ENCODE peak calls at places on chromosomes 12 and 14, in eight cellular contexts. I is transverse colon, T is SK-N-SH, Z is Panc1, E is sigmoid colon, N is breast epithelium, H is stomach, Y is GM23338. C is an unnamed sample.

GRCh38 chr12:92064420-92064819 is 81.2 kb downstream of the BTG1 start:
- DNase-seq in I (no peak), T (no peak), Z (no peak), E (no peak), N (no peak), H (no peak), Y (no peak), C (no peak)

GRCh38 chr12:27525373-27525772 is 1.4 kb downstream of the PPFIBP1 start:
- DNase-seq in I (no peak), T (no peak), Z (no peak), E (peak), N (no peak), H (no peak), Y (peak), C (no peak)

GRCh38 chr14:51547260-51547659 is 104.5 kb upstream of the FRMD6 start:
- DNase-seq in I (peak), T (peak), Z (peak), E (peak), N (peak), H (no peak), Y (no peak), C (no peak)

GRCh38 chr12:71552728-71553501 is 110.7 kb downstream of the ZFC3H1 start:
- DNase-seq in I (no peak), T (no peak), Z (no peak), E (no peak), N (no peak), H (no peak), Y (no peak), C (no peak)

GRCh38 chr14:54643696-54644176 is 76.8 kb downstream of the SAMD4A start:
- DNase-seq in I (no peak), T (no peak), Z (no peak), E (no peak), N (no peak), H (no peak), Y (no peak), C (no peak)

GRCh38 chr12:18810537-18811253 is 72.8 kb downstream of the CAPZA3 start:
- DNase-seq in I (no peak), T (no peak), Z (no peak), E (no peak), N (no peak), H (no peak), Y (no peak), C (no peak)

GRCh38 chr14:60805881-60806569 is 71.5 kb downstream of the MNAT1 start:
- DNase-seq in I (no peak), T (no peak), Z (no peak), E (no peak), N (no peak), H (no peak), Y (no peak), C (no peak)

GRCh38 chr12:124567035-124567672 is at the start of gene NCOR2:
- DNase-seq in I (no peak), T (peak), Z (no peak), E (no peak), N (no peak), H (no peak), Y (peak), C (no peak)

GRCh38 chr12:3222306-3222705 is 145.1 kb downstream of the TSPAN9 start:
- DNase-seq in I (no peak), T (peak), Z (no peak), E (no peak), N (no peak), H (no peak), Y (no peak), C (no peak)

GRCh38 chr14:59213368-59214315 is 25.2 kb downstream of the DAAM1 start:
- DNase-seq in I (no peak), T (no peak), Z (no peak), E (no peak), N (no peak), H (no peak), Y (peak), C (no peak)

GRCh38 chr12:12441891-12442461 is 85.1 kb downstream of the BORCS5 start:
- DNase-seq in I (no peak), T (no peak), Z (no peak), E (no peak), N (no peak), H (no peak), Y (no peak), C (no peak)

GRCh38 chr14:103110681-103111296 is 12.5 kb upstream of the TNFAIP2 start:
- DNase-seq in I (peak), T (no peak), Z (no peak), E (no peak), N (no peak), H (peak), Y (peak), C (no peak)

GRCh38 chr12:46702581-46703344 is 123.0 kb downstream of the SLC38A4 start:
- DNase-seq in I (no peak), T (no peak), Z (no peak), E (no peak), N (peak), H (no peak), Y (no peak), C (no peak)

GRCh38 chr14:79051009-79051710 is 881.0 kb downstream of the NRXN3 start:
- DNase-seq in I (no peak), T (no peak), Z (no peak), E (no peak), N (no peak), H (no peak), Y (no peak), C (no peak)

GRCh38 chr12:15719230-15719629 is 70.0 kb downstream of the EPS8 start:
- DNase-seq in I (no peak), T (no peak), Z (no peak), E (no peak), N (no peak), H (no peak), Y (no peak), C (no peak)

GRCh38 chr14:70845601-70846000 is 36.3 kb upstream of the MAP3K9 start:
- DNase-seq in I (no peak), T (no peak), Z (no peak), E (no peak), N (no peak), H (no peak), Y (no peak), C (no peak)

GRCh38 chr12:75366629-75367028 is 24.3 kb upstream of the GLIPR1L2 start:
- DNase-seq in I (no peak), T (no peak), Z (no peak), E (no peak), N (no peak), H (no peak), Y (peak), C (no peak)

GRCh38 chr12:83826112-83826511 is 1086.5 kb downstream of the SLC6A15 start:
- DNase-seq in I (no peak), T (peak), Z (peak), E (no peak), N (no peak), H (peak), Y (peak), C (no peak)

GRCh38 chr14:70709726-70710382 is 68.1 kb downstream of the TTC9 start:
- DNase-seq in I (no peak), T (no peak), Z (no peak), E (no peak), N (no peak), H (no peak), Y (peak), C (no peak)

GRCh38 chr14:86203843-86204242 is 673.9 kb downstream of the FLRT2 start:
- DNase-seq in I (no peak), T (no peak), Z (no peak), E (no peak), N (no peak), H (no peak), Y (no peak), C (no peak)

GRCh38 chr14:49816844-49817243 is 35.7 kb downstream of the NEMF start:
- DNase-seq in I (no peak), T (no peak), Z (no peak), E (no peak), N (no peak), H (no peak), Y (no peak), C (no peak)

GRCh38 chr12:111636209-111636928 is 37.3 kb upstream of the ATXN2 start:
- DNase-seq in I (peak), T (peak), Z (no peak), E (peak), N (peak), H (peak), Y (peak), C (peak)

GRCh38 chr14:76724827-76725550 is 36.3 kb upstream of the VASH1 start:
- DNase-seq in I (no peak), T (no peak), Z (no peak), E (no peak), N (no peak), H (no peak), Y (no peak), C (no peak)

GRCh38 chr12:115507951-115508722 is 769.4 kb downstream of the MED13L start:
- DNase-seq in I (peak), T (no peak), Z (no peak), E (no peak), N (peak), H (no peak), Y (peak), C (no peak)

GRCh38 chr14:103908580-103908979 is 19.7 kb upstream of the TDRD9 start:
- DNase-seq in I (no peak), T (no peak), Z (no peak), E (no peak), N (no peak), H (no peak), Y (no peak), C (no peak)

GRCh38 chr12:116591608-116592115 is 32.5 kb downstream of the MAP1LC3B2 start:
- DNase-seq in I (no peak), T (no peak), Z (no peak), E (no peak), N (no peak), H (no peak), Y (no peak), C (no peak)

GRCh38 chr12:15589328-15590032 is 199.7 kb downstream of the EPS8 start:
- DNase-seq in I (no peak), T (no peak), Z (no peak), E (no peak), N (no peak), H (no peak), Y (no peak), C (peak)

GRCh38 chr12:123231931-123232330 is 1.0 kb downstream of the MPHOSPH9 start:
- DNase-seq in I (no peak), T (no peak), Z (no peak), E (no peak), N (no peak), H (no peak), Y (peak), C (no peak)

GRCh38 chr12:27644446-27644845 is 51.8 kb upstream of the REP15 start:
- DNase-seq in I (no peak), T (no peak), Z (no peak), E (no peak), N (no peak), H (no peak), Y (no peak), C (no peak)

GRCh38 chr12:132335179-132335756 is 5.9 kb upstream of the GALNT9 start:
- DNase-seq in I (no peak), T (no peak), Z (no peak), E (no peak), N (no peak), H (no peak), Y (no peak), C (no peak)
- TF ChIP-seq CTCF in I (no peak), T (no peak), Z (no peak), E (no peak), N (no peak), H (no peak), Y (no peak), C (no peak)

GRCh38 chr12:96489392-96490056 is at the start of gene CFAP54:
- DNase-seq in I (peak), T (peak), Z (peak), E (peak), N (peak), H (peak), Y (peak), C (peak)
- TF ChIP-seq POLR2AphosphoS5 in I (peak), T (no peak), Z (no peak), E (peak), N (peak), H (peak), Y (no peak), C (peak)

GRCh38 chr14:56482306-56482705 is 97.3 kb upstream of the TMEM260 start:
- DNase-seq in I (no peak), T (no peak), Z (no peak), E (no peak), N (no peak), H (no peak), Y (peak), C (no peak)
- TF ChIP-seq CTCF in I (no peak), T (no peak), Z (peak), E (no peak), N (no peak), H (no peak), Y (peak), C (no peak)

GRCh38 chr12:49032679-49033447 is 14.3 kb upstream of the PRKAG1 start:
- DNase-seq in I (no peak), T (no peak), Z (no peak), E (no peak), N (no peak), H (no peak), Y (no peak), C (no peak)
- TF ChIP-seq POLR2AphosphoS5 in I (no peak), T (no peak), Z (no peak), E (no peak), N (no peak), H (no peak), Y (no peak), C (no peak)

GRCh38 chr14:74456684-74457083 is 30.7 kb upstream of the SYNDIG1L start:
- DNase-seq in I (no peak), T (no peak), Z (no peak), E (no peak), N (no peak), H (no peak), Y (no peak), C (no peak)

GRCh38 chr14:74459981-74460380 is 33.1 kb downstream of the NPC2 start:
- DNase-seq in I (no peak), T (no peak), Z (no peak), E (no peak), N (no peak), H (no peak), Y (no peak), C (no peak)

GRCh38 chr14:74457511-74457910 is 31.5 kb upstream of the SYNDIG1L start:
- DNase-seq in I (no peak), T (no peak), Z (no peak), E (no peak), N (no peak), H (no peak), Y (no peak), C (no peak)

GRCh38 chr14:74462993-74463392 is 30.1 kb downstream of the NPC2 start:
- DNase-seq in I (no peak), T (no peak), Z (no peak), E (no peak), N (no peak), H (no peak), Y (no peak), C (no peak)

GRCh38 chr14:74459289-74459946 is 33.4 kb upstream of the SYNDIG1L start:
- DNase-seq in I (no peak), T (peak), Z (no peak), E (no peak), N (no peak), H (no peak), Y (peak), C (no peak)
- TF ChIP-seq CTCF in I (peak), T (peak), Z (peak), E (peak), N (no peak), H (peak), Y (peak), C (peak)

GRCh38 chr14:73718742-73719251 is 4.6 kb upstream of the PNMA1 start:
- DNase-seq in I (no peak), T (peak), Z (no peak), E (peak), N (no peak), H (no peak), Y (peak), C (no peak)
- TF ChIP-seq POLR2AphosphoS5 in I (peak), T (no peak), Z (no peak), E (peak), N (no peak), H (no peak), Y (peak), C (no peak)

GRCh38 chr14:99199854-99200653 is 71.9 kb downstream of the BCL11B start:
- DNase-seq in I (no peak), T (no peak), Z (no peak), E (no peak), N (no peak), H (no peak), Y (no peak), C (no peak)
- TF ChIP-seq CTCF in I (no peak), T (no peak), Z (no peak), E (no peak), N (no peak), H (no peak), Y (peak), C (no peak)

GRCh38 chr14:106837870-106838269 is 1311.5 kb downstream of the TMEM121 start:
- DNase-seq in I (no peak), T (no peak), Z (no peak), E (no peak), N (no peak), H (no peak), Y (no peak), C (no peak)

GRCh38 chr14:106841701-106842100 is 1315.3 kb downstream of the TMEM121 start:
- DNase-seq in I (no peak), T (no peak), Z (no peak), E (no peak), N (no peak), H (no peak), Y (no peak), C (no peak)

GRCh38 chr14:106838991-106839769 is 1312.8 kb downstream of the TMEM121 start:
- DNase-seq in I (no peak), T (no peak), Z (no peak), E (no peak), N (no peak), H (no peak), Y (no peak), C (no peak)

GRCh38 chr14:106842687-106843086 is 1316.3 kb downstream of the TMEM121 start:
- DNase-seq in I (peak), T (peak), Z (no peak), E (no peak), N (no peak), H (peak), Y (no peak), C (no peak)

DNA sequence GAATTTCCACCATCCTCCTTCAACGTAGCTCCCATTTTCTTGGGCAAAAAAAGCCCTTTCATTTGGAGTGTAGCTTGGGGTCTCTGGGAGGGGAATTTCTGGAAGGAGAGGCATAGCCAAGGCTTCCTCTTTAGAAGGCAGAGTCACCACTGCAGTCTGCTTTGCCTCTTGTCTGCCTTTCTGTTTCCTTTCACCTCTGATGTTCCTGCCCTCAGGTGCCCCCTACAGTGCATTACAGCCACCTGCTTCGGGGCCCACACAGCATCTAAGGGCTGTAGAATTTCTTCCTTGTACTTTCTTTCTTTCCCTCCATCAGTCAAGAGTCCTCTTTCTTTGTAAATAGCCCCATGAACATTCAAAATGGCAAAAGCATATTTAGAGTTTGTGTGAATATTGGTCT is 1313.9 kb downstream of the TMEM121 start:
- DNase-seq in I (no peak), T (no peak), Z (no peak), E (no peak), N (no peak), H (no peak), Y (no peak), C (no peak)
- TF ChIP-seq POLR2AphosphoS5 in I (no peak), T (no peak), Z (no peak), E (no peak), N (no peak), H (no peak), Y (no peak), C (no peak)

GRCh38 chr12:128543971-128544370 is 277.0 kb downstream of the TMEM132C start:
- DNase-seq in I (no peak), T (no peak), Z (no peak), E (no peak), N (no peak), H (no peak), Y (no peak), C (no peak)

GRCh38 chr12:128542844-128543243 is 275.9 kb downstream of the TMEM132C start:
- DNase-seq in I (no peak), T (no peak), Z (no peak), E (no peak), N (no peak), H (no peak), Y (no peak), C (no peak)

GRCh38 chr12:128537668-128538067 is 270.7 kb downstream of the TMEM132C start:
- DNase-seq in I (no peak), T (no peak), Z (no peak), E (no peak), N (no peak), H (no peak), Y (no peak), C (no peak)

DNA sequence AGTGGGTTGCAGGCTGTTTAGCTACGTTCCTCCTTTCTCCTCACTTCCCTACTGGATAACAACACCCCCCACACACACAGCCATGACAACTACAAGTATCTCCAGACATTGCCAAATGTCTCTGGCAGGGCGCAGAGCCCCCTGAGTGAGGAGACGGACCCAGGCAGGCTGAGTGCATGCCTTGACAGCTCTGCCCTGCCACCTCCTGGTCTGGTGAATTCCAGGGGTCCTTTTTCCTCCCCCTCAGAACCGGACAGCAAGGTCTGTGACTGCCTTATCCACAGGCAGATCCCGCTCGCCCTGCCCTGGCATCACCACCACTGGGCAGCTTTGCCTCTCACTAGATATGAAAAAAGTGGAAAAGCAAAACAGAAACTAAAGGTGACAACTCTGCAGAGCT is 276.5 kb downstream of the TMEM132C start:
- DNase-seq in I (no peak), T (no peak), Z (no peak), E (no peak), N (no peak), H (no peak), Y (no peak), C (no peak)
- TF ChIP-seq CTCF in I (no peak), T (no peak), Z (no peak), E (no peak), N (no peak), H (no peak), Y (no peak), C (no peak)

C was measured in esophagus muscularis mucosa.